ENCODE peak calls at places on chromosome 20, in six cellular contexts. One of them, this sample, is unnamed.

GRCh38 chr20:8523684-8524083 is 391.6 kb downstream of the PLCB1 start:
- DNase-seq in mucosa of descending colon: no peak
- DNase-seq in neural progenitor cell: peak; percentile 15
- DNase-seq in CD8-positive, alpha-beta memory T cell: no peak
- DNase-seq in tibial artery: no peak
- DNase-seq in breast epithelium: no peak
- DNase-seq in this sample: no peak

GRCh38 chr20:48889155-48889790 is 32.2 kb upstream of the ARFGEF2 start:
- DNase-seq in CD8-positive, alpha-beta memory T cell: no peak
- DNase-seq in neural progenitor cell: no peak
- DNase-seq in breast epithelium: no peak
- DNase-seq in mucosa of descending colon: no peak
- DNase-seq in tibial artery: no peak
- DNase-seq in this sample: no peak

GRCh38 chr20:11387189-11387754 is 530.4 kb upstream of the BTBD3 start:
- DNase-seq in breast epithelium: no peak
- DNase-seq in tibial artery: no peak
- DNase-seq in CD8-positive, alpha-beta memory T cell: no peak
- DNase-seq in mucosa of descending colon: no peak
- DNase-seq in neural progenitor cell: no peak
- DNase-seq in this sample: no peak

GRCh38 chr20:49811825-49812462 is 684 bp upstream of the SLC9A8 start:
- DNase-seq in breast epithelium: no peak
- DNase-seq in CD8-positive, alpha-beta memory T cell: no peak
- DNase-seq in mucosa of descending colon: no peak
- DNase-seq in tibial artery: no peak
- DNase-seq in neural progenitor cell: no peak
- DNase-seq in this sample: no peak

GRCh38 chr20:32893878-32894483 is 35.3 kb downstream of the EFCAB8 start:
- DNase-seq in tibial artery: no peak
- DNase-seq in CD8-positive, alpha-beta memory T cell: no peak
- DNase-seq in mucosa of descending colon: no peak
- DNase-seq in breast epithelium: no peak
- DNase-seq in neural progenitor cell: peak; percentile 75
- DNase-seq in this sample: no peak

GRCh38 chr20:53599039-53599362 is 5.4 kb upstream of the ZNF217 start:
- DNase-seq in breast epithelium: no peak
- DNase-seq in mucosa of descending colon: no peak
- DNase-seq in tibial artery: peak; percentile 12
- DNase-seq in neural progenitor cell: no peak
- DNase-seq in CD8-positive, alpha-beta memory T cell: no peak
- DNase-seq in this sample: no peak

GRCh38 chr20:16446246-16446645 is 127.0 kb downstream of the KIF16B start:
- DNase-seq in CD8-positive, alpha-beta memory T cell: no peak
- DNase-seq in mucosa of descending colon: no peak
- DNase-seq in tibial artery: no peak
- DNase-seq in breast epithelium: no peak
- DNase-seq in neural progenitor cell: no peak
- DNase-seq in this sample: no peak

GRCh38 chr20:51420805-51421204 is 121.7 kb downstream of the NFATC2 start:
- DNase-seq in CD8-positive, alpha-beta memory T cell: no peak
- DNase-seq in mucosa of descending colon: no peak
- DNase-seq in tibial artery: no peak
- DNase-seq in breast epithelium: no peak
- DNase-seq in neural progenitor cell: no peak
- DNase-seq in this sample: no peak

GRCh38 chr20:49112596-49113274 is 66.6 kb downstream of the CSE1L start:
- DNase-seq in CD8-positive, alpha-beta memory T cell: no peak
- DNase-seq in breast epithelium: no peak
- DNase-seq in tibial artery: no peak
- DNase-seq in mucosa of descending colon: no peak
- DNase-seq in neural progenitor cell: no peak
- DNase-seq in this sample: no peak

GRCh38 chr20:1357921-1358671 is 29.2 kb upstream of the SDCBP2 start:
- DNase-seq in CD8-positive, alpha-beta memory T cell: no peak
- DNase-seq in tibial artery: no peak
- DNase-seq in mucosa of descending colon: no peak
- DNase-seq in neural progenitor cell: no peak
- DNase-seq in breast epithelium: no peak
- DNase-seq in this sample: no peak

GRCh38 chr20:50627747-50628146 is 63.6 kb downstream of the RIPOR3 start:
- DNase-seq in mucosa of descending colon: no peak
- DNase-seq in tibial artery: no peak
- DNase-seq in breast epithelium: no peak
- DNase-seq in CD8-positive, alpha-beta memory T cell: no peak
- DNase-seq in neural progenitor cell: no peak
- DNase-seq in this sample: no peak

GRCh38 chr20:23641936-23642751 is 4.4 kb upstream of the CST3 start:
- DNase-seq in neural progenitor cell: no peak
- DNase-seq in breast epithelium: no peak
- DNase-seq in tibial artery: peak; percentile 80
- DNase-seq in CD8-positive, alpha-beta memory T cell: no peak
- DNase-seq in mucosa of descending colon: no peak
- DNase-seq in this sample: no peak

GRCh38 chr20:38853759-38854158 is 48.3 kb downstream of the PPP1R16B start:
- DNase-seq in neural progenitor cell: no peak
- DNase-seq in CD8-positive, alpha-beta memory T cell: no peak
- DNase-seq in tibial artery: no peak
- DNase-seq in mucosa of descending colon: no peak
- DNase-seq in breast epithelium: no peak
- DNase-seq in this sample: no peak

GRCh38 chr20:51487525-51488279 is 54.8 kb downstream of the NFATC2 start:
- DNase-seq in tibial artery: no peak
- DNase-seq in mucosa of descending colon: no peak
- DNase-seq in breast epithelium: peak; percentile 35
- DNase-seq in neural progenitor cell: no peak
- DNase-seq in CD8-positive, alpha-beta memory T cell: no peak
- DNase-seq in this sample: no peak

GRCh38 chr20:32292548-32292947 is 15.1 kb downstream of the KIF3B start:
- DNase-seq in neural progenitor cell: no peak
- DNase-seq in breast epithelium: no peak
- DNase-seq in mucosa of descending colon: no peak
- DNase-seq in CD8-positive, alpha-beta memory T cell: no peak
- DNase-seq in tibial artery: no peak
- DNase-seq in this sample: no peak

GRCh38 chr20:8901237-8902025 is 167.5 kb upstream of the PLCB4 start:
- DNase-seq in mucosa of descending colon: no peak
- DNase-seq in breast epithelium: peak; percentile 21
- DNase-seq in tibial artery: peak; percentile 90
- DNase-seq in neural progenitor cell: no peak
- DNase-seq in CD8-positive, alpha-beta memory T cell: no peak
- DNase-seq in this sample: no peak

GRCh38 chr20:59025086-59025485 is 5.9 kb downstream of the TUBB1 start:
- DNase-seq in CD8-positive, alpha-beta memory T cell: no peak
- DNase-seq in mucosa of descending colon: no peak
- DNase-seq in breast epithelium: no peak
- DNase-seq in neural progenitor cell: no peak
- DNase-seq in tibial artery: no peak
- DNase-seq in this sample: no peak

GRCh38 chr20:38604873-38605303 is 3.3 kb downstream of the ARHGAP40 start:
- DNase-seq in CD8-positive, alpha-beta memory T cell: no peak
- DNase-seq in mucosa of descending colon: no peak
- DNase-seq in neural progenitor cell: no peak
- DNase-seq in tibial artery: no peak
- DNase-seq in breast epithelium: peak; percentile 63
- DNase-seq in this sample: no peak

GRCh38 chr20:24160563-24161355 is 172.2 kb upstream of the GGTLC1 start:
- DNase-seq in CD8-positive, alpha-beta memory T cell: peak; percentile 4
- DNase-seq in neural progenitor cell: peak; percentile 69
- DNase-seq in breast epithelium: no peak
- DNase-seq in tibial artery: peak; percentile 76
- DNase-seq in mucosa of descending colon: no peak
- DNase-seq in this sample: no peak

GRCh38 chr20:47713941-47714450 is 71.3 kb downstream of the SULF2 start:
- DNase-seq in neural progenitor cell: no peak
- DNase-seq in tibial artery: peak; percentile 76
- DNase-seq in CD8-positive, alpha-beta memory T cell: no peak
- DNase-seq in breast epithelium: no peak
- DNase-seq in mucosa of descending colon: no peak
- DNase-seq in this sample: no peak

GRCh38 chr20:38167851-38168760 is 3.0 kb upstream of the TGM2 start:
- DNase-seq in tibial artery: peak; percentile 96
- DNase-seq in CD8-positive, alpha-beta memory T cell: no peak
- DNase-seq in breast epithelium: peak; percentile 39
- DNase-seq in mucosa of descending colon: peak; percentile 82
- DNase-seq in neural progenitor cell: peak; percentile 29
- DNase-seq in this sample: no peak

GRCh38 chr20:40741507-40742106 is 52.6 kb upstream of the MAFB start:
- DNase-seq in neural progenitor cell: peak; percentile 59
- DNase-seq in mucosa of descending colon: no peak
- DNase-seq in breast epithelium: no peak
- DNase-seq in tibial artery: no peak
- DNase-seq in CD8-positive, alpha-beta memory T cell: no peak
- DNase-seq in this sample: no peak

GRCh38 chr20:44650777-44651493 is 564 bp downstream of the ADA start:
- DNase-seq in CD8-positive, alpha-beta memory T cell: peak; percentile 40
- DNase-seq in neural progenitor cell: no peak
- DNase-seq in breast epithelium: no peak
- DNase-seq in mucosa of descending colon: peak; percentile 65
- DNase-seq in tibial artery: no peak
- DNase-seq in this sample: peak; percentile 16

GRCh38 chr20:33777831-33778230 is 33.3 kb upstream of the CHMP4B start:
- DNase-seq in neural progenitor cell: no peak
- DNase-seq in mucosa of descending colon: no peak
- DNase-seq in CD8-positive, alpha-beta memory T cell: no peak
- DNase-seq in tibial artery: no peak
- DNase-seq in breast epithelium: no peak
- DNase-seq in this sample: no peak

GRCh38 chr20:1323830-1324597 is 4.9 kb downstream of the SDCBP2 start:
- DNase-seq in tibial artery: peak; percentile 55
- DNase-seq in neural progenitor cell: no peak
- DNase-seq in mucosa of descending colon: no peak
- DNase-seq in CD8-positive, alpha-beta memory T cell: no peak
- DNase-seq in breast epithelium: no peak
- DNase-seq in this sample: no peak

GRCh38 chr20:60371456-60371855 is 413.2 kb downstream of the CDH26 start:
- DNase-seq in tibial artery: no peak
- DNase-seq in breast epithelium: no peak
- DNase-seq in neural progenitor cell: no peak
- DNase-seq in CD8-positive, alpha-beta memory T cell: no peak
- DNase-seq in mucosa of descending colon: no peak
- DNase-seq in this sample: no peak

GRCh38 chr20:47355489-47356219 is 845 bp downstream of the ZMYND8 start:
- DNase-seq in CD8-positive, alpha-beta memory T cell: no peak
- DNase-seq in tibial artery: no peak
- DNase-seq in breast epithelium: no peak
- DNase-seq in neural progenitor cell: peak; percentile 37
- DNase-seq in mucosa of descending colon: no peak
- DNase-seq in this sample: no peak

GRCh38 chr20:13800728-13801134 is 15.9 kb downstream of the NDUFAF5 start:
- DNase-seq in CD8-positive, alpha-beta memory T cell: no peak
- DNase-seq in breast epithelium: peak; percentile 95
- DNase-seq in neural progenitor cell: no peak
- DNase-seq in mucosa of descending colon: peak; percentile 81
- DNase-seq in tibial artery: peak; percentile 71
- DNase-seq in this sample: no peak

GRCh38 chr20:36181934-36182603 is 27.5 kb downstream of the EPB41L1 start:
- DNase-seq in mucosa of descending colon: no peak
- DNase-seq in breast epithelium: no peak
- DNase-seq in tibial artery: no peak
- DNase-seq in CD8-positive, alpha-beta memory T cell: no peak
- DNase-seq in neural progenitor cell: no peak
- DNase-seq in this sample: no peak

GRCh38 chr20:55882286-55882685 is 123.0 kb downstream of the CBLN4 start:
- DNase-seq in tibial artery: no peak
- DNase-seq in mucosa of descending colon: no peak
- DNase-seq in breast epithelium: no peak
- DNase-seq in CD8-positive, alpha-beta memory T cell: no peak
- DNase-seq in neural progenitor cell: no peak
- DNase-seq in this sample: no peak
- H3K9me3 ChIP-seq in tibial artery: no peaks in the 10 kb centered on the region
- H3K9me3 ChIP-seq in mucosa of descending colon: no peaks in the 10 kb centered on the region
- H3K9me3 ChIP-seq in breast epithelium: no peaks in the 10 kb centered on the region
- H3K9me3 ChIP-seq in CD8-positive, alpha-beta memory T cell: no peaks in the 10 kb centered on the region
- H3K9me3 ChIP-seq in neural progenitor cell: peaks cover 19% of the 10 kb centered on the region
- H3K9me3 ChIP-seq in this sample: no peaks in the 10 kb centered on the region

GRCh38 chr20:31274441-31274840 is 17.0 kb downstream of the DEFB115 start:
- DNase-seq in CD8-positive, alpha-beta memory T cell: no peak
- DNase-seq in neural progenitor cell: no peak
- DNase-seq in tibial artery: no peak
- DNase-seq in mucosa of descending colon: no peak
- DNase-seq in breast epithelium: no peak
- DNase-seq in this sample: no peak
- H3K9me3 ChIP-seq in CD8-positive, alpha-beta memory T cell: no peaks in the 10 kb centered on the region
- H3K9me3 ChIP-seq in neural progenitor cell: peaks cover 32% of the 10 kb centered on the region
- H3K9me3 ChIP-seq in tibial artery: peaks cover 5% of the 10 kb centered on the region
- H3K9me3 ChIP-seq in mucosa of descending colon: peaks cover 83% of the 10 kb centered on the region
- H3K9me3 ChIP-seq in breast epithelium: peaks cover 46% of the 10 kb centered on the region
- H3K9me3 ChIP-seq in this sample: peaks cover 4% of the 10 kb centered on the region

GRCh38 chr20:3678198-3678597 is 3.6 kb downstream of the ADAM33 start:
- DNase-seq in CD8-positive, alpha-beta memory T cell: no peak
- DNase-seq in mucosa of descending colon: no peak
- DNase-seq in neural progenitor cell: no peak
- DNase-seq in tibial artery: no peak
- DNase-seq in breast epithelium: no peak
- DNase-seq in this sample: no peak
- H3K9me3 ChIP-seq in CD8-positive, alpha-beta memory T cell: no peaks in the 10 kb centered on the region
- H3K9me3 ChIP-seq in mucosa of descending colon: no peaks in the 10 kb centered on the region
- H3K9me3 ChIP-seq in neural progenitor cell: no peaks in the 10 kb centered on the region
- H3K9me3 ChIP-seq in tibial artery: no peaks in the 10 kb centered on the region
- H3K9me3 ChIP-seq in breast epithelium: no peaks in the 10 kb centered on the region
- H3K9me3 ChIP-seq in this sample: no peaks in the 10 kb centered on the region

GRCh38 chr20:55439057-55439456 is 566.3 kb downstream of the CBLN4 start:
- DNase-seq in CD8-positive, alpha-beta memory T cell: no peak
- DNase-seq in breast epithelium: no peak
- DNase-seq in tibial artery: no peak
- DNase-seq in neural progenitor cell: no peak
- DNase-seq in mucosa of descending colon: no peak
- DNase-seq in this sample: no peak
- H3K9me3 ChIP-seq in CD8-positive, alpha-beta memory T cell: no peaks in the 10 kb centered on the region
- H3K9me3 ChIP-seq in breast epithelium: no peaks in the 10 kb centered on the region
- H3K9me3 ChIP-seq in tibial artery: no peaks in the 10 kb centered on the region
- H3K9me3 ChIP-seq in neural progenitor cell: no peaks in the 10 kb centered on the region
- H3K9me3 ChIP-seq in mucosa of descending colon: no peaks in the 10 kb centered on the region
- H3K9me3 ChIP-seq in this sample: no peaks in the 10 kb centered on the region